ENCODE peak calls at places on chromosomes 2 and 18, in ten cellular contexts. X, I, C, Z, K, T, N, S, M and P are unnamed samples.
A peak's percentile ranks its signal among the peaks of the same experiment; 100 is the strongest.

GRCh38 chr2:136386046-136386445 is 268.1 kb upstream of the CXCR4 start:
- DNase-seq in M (no peak), N (no peak), T (no peak), Z (no peak), K (no peak), S (no peak), X (peak; percentile 25), I (peak; percentile 45), C (no peak), P (no peak)

GRCh38 chr18:31942301-31942998 is 478 bp downstream of the TRAPPC8 start:
- DNase-seq in I (peak; percentile 81), K (peak; percentile 45), S (peak; percentile 60), X (peak; percentile 70), N (peak; percentile 54), C (peak; percentile 58), Z (peak; percentile 72), M (peak; percentile 52), T (peak; percentile 88), P (peak; percentile 67)

GRCh38 chr2:203840816-203841215 is 26.8 kb upstream of the CTLA4 start:
- DNase-seq in K (no peak), M (no peak), C (no peak), X (no peak), T (no peak), I (no peak), N (no peak), S (peak; percentile 7), Z (no peak), P (no peak)

GRCh38 chr2:189013677-189014380 is 39.7 kb downstream of the COL3A1 start:
- DNase-seq in C (no peak), Z (no peak), X (peak; percentile 56), N (peak; percentile 38), T (no peak), K (no peak), S (no peak), I (no peak), M (no peak), P (no peak)

GRCh38 chr2:175143678-175144077 is 24.3 kb downstream of the ATF2 start:
- DNase-seq in M (no peak), I (no peak), Z (no peak), N (no peak), T (no peak), X (no peak), C (no peak), S (no peak), K (no peak), P (no peak)

GRCh38 chr2:145897151-145897550 is 1377.2 kb upstream of the ZEB2 start:
- DNase-seq in T (no peak), S (no peak), M (no peak), K (no peak), Z (no peak), I (no peak), X (no peak), C (no peak), N (no peak), P (no peak)

GRCh38 chr2:45980161-45980852 is 316.9 kb upstream of the EPAS1 start:
- DNase-seq in T (no peak), M (no peak), N (no peak), C (no peak), Z (no peak), S (no peak), X (no peak), K (no peak), I (no peak), P (peak; percentile 24)

GRCh38 chr2:85095094-85095493 is 38.1 kb upstream of the TCF7L1 start:
- DNase-seq in T (no peak), N (peak; percentile 39), C (no peak), K (no peak), X (no peak), S (no peak), I (peak; percentile 48), M (no peak), Z (no peak), P (no peak)

DNA sequence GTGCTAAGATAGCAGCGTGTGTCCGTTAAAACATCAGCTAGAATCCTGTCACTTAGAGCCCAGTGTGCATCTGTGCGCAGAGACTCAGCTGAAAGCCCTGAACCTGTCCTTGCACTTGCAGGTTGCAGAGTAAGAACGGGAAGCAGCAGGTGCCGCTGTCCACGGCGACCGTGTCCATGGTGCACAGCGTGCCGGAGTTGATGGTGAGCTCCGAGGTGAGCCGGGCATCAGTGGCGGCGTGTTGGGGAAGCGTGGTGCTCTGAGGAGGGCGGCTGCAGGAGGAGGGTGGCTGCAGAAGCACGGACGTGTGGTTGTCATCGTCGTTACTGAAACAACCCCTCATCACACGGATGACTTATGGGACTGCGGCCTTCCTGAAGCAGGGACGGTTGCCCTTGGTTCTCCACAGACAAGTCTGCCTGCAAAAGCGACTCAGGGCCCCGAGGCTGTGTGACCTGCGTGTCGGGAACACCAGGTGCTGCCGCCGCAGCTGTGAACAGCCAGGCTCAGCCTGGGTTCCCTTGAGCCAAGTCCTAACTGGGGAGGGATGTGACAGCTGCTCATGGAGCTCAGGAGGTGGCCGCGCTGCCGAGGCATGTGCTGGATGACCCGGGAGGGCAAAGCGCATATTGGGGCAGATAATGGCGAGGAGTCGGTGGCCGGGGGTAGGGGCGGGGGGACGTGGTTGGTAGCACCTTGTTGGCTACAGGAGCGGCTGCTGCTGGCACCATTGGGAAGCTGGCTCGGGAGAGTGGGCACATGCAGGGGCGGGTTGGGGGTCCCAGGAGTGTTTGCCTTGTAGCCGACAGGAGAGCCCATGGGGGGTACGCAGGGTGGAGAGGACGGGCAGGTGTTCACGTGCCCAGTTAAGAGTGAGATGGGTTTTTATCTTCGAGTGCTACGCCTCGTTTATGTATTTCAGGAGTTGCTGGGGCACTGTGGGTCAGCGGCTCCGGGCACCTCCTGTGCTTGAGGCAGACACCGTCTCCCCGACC is 16.6 kb downstream of the CTDP1 start:
- DNase-seq in X (no peak), K (no peak), M (no peak), T (no peak), S (no peak), I (no peak), C (no peak), Z (no peak), N (no peak), P (no peak)
- H3K4me3 ChIP-seq in X (no peak overlapping the region), K (no peak overlapping the region), M (no peak overlapping the region), T (no peak overlapping the region), S (no peak overlapping the region), I (no peak overlapping the region), C (no peak overlapping the region), Z (no peak overlapping the region), N (no peak overlapping the region), P (no peak overlapping the region)

GRCh38 chr2:127512362-127512761 is 13.9 kb downstream of the IWS1 start:
- DNase-seq in K (no peak), I (no peak), N (no peak), M (no peak), S (no peak), X (no peak), T (no peak), Z (no peak), C (no peak), P (no peak)

GRCh38 chr2:127511917-127512316 is 14.4 kb downstream of the IWS1 start:
- DNase-seq in I (no peak), X (no peak), T (no peak), M (no peak), Z (no peak), K (no peak), C (no peak), S (peak; percentile 53), N (no peak), P (no peak)

GRCh38 chr2:127510073-127510472 is 16.2 kb downstream of the IWS1 start:
- DNase-seq in I (no peak), S (no peak), X (no peak), M (no peak), Z (peak; percentile 19), T (no peak), N (no peak), K (no peak), C (no peak), P (no peak)

GRCh38 chr2:127508621-127509034 is 17.7 kb downstream of the IWS1 start:
- DNase-seq in S (no peak), K (peak; percentile 27), X (peak; percentile 99), N (peak; percentile 99), I (peak; percentile 100), C (peak; percentile 66), Z (peak; percentile 75), M (no peak), T (no peak), P (peak; percentile 99)

DNA sequence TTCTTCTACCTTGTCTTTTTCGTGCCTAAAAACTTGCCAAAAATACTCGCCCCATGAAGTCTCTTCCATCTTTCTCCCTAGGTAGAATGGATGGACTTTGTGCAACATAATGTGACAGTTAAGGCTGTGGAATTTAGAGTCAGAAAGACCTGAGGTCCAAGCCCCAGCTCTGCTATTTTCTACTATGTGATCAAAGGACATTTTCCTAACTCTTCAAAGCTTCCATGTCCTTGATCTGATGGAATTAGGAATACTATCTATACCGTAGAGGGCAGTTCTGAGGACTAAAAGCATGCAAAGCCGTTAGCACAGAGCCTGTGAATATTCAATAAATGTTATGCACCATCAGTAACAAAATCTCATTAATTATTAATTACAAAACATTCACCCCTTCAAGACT is 15.2 kb downstream of the IWS1 start:
- DNase-seq in I (no peak), M (no peak), X (no peak), S (no peak), T (no peak), K (no peak), C (no peak), N (no peak), Z (no peak), P (no peak)
- H3K4me1 ChIP-seq in I (peaks cover 58% of the 10 kb centered on the region), M (peaks cover 38% of the 10 kb centered on the region), X (peaks cover 17% of the 10 kb centered on the region), S (peaks cover 3% of the 10 kb centered on the region), T (no peaks in the 10 kb centered on the region), K (peaks cover 19% of the 10 kb centered on the region), C (peaks cover 46% of the 10 kb centered on the region), N (peaks cover 5% of the 10 kb centered on the region), Z (peaks cover 9% of the 10 kb centered on the region), P (peaks cover 16% of the 10 kb centered on the region)

GRCh38 chr2:67516358-67516757 is 119.2 kb downstream of the ETAA1 start:
- DNase-seq in N (no peak), C (no peak), K (no peak), M (no peak), S (no peak), Z (no peak), I (no peak), X (no peak), T (no peak), P (no peak)

GRCh38 chr2:67515021-67515420 is 117.9 kb downstream of the ETAA1 start:
- DNase-seq in I (peak; percentile 28), C (no peak), X (peak; percentile 18), N (no peak), K (no peak), S (no peak), M (no peak), T (no peak), Z (no peak), P (peak; percentile 6)

GRCh38 chr2:67516899-67517530 is 119.9 kb downstream of the ETAA1 start:
- DNase-seq in C (no peak), I (peak; percentile 90), M (no peak), Z (no peak), N (peak; percentile 98), S (no peak), K (no peak), T (no peak), X (peak; percentile 95), P (no peak)

GRCh38 chr2:67515538-67515937 is 118.4 kb downstream of the ETAA1 start:
- DNase-seq in N (no peak), X (no peak), C (no peak), I (no peak), M (no peak), S (no peak), Z (no peak), T (no peak), K (no peak), P (no peak)

DNA sequence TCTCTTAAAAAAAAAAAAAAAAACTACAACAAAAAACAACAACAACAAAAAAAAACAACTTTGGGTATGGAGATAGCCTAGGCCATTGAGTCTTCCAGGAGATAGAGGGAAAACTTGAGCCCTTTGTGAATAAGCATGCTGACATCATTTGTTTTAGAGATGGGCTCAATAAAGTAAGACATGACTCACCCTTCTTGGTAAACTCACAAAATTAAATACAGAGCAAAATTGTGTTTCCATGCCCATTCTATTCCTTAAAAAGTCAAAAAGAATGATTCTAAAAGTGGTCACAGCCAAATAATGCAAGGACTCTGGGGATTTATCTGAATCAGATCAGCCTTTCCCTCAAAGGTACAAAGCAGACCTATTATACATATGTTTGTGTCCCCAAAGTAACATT is 117.4 kb downstream of the ETAA1 start:
- DNase-seq in M (no peak), K (no peak), Z (no peak), S (no peak), N (peak; percentile 94), I (peak; percentile 68), C (no peak), X (peak; percentile 49), T (no peak), P (no peak)
- H3K4me2 ChIP-seq in M (no peak overlapping the region), K (no peak overlapping the region), Z (no peak overlapping the region), S (no peak overlapping the region), N (peak overlapping the region; percentile 81), I (peak overlapping the region; percentile 43), C (peak overlapping the region; percentile 20), X (peak overlapping the region; percentile 1), T (no peak overlapping the region), P (no peak overlapping the region)

DNA sequence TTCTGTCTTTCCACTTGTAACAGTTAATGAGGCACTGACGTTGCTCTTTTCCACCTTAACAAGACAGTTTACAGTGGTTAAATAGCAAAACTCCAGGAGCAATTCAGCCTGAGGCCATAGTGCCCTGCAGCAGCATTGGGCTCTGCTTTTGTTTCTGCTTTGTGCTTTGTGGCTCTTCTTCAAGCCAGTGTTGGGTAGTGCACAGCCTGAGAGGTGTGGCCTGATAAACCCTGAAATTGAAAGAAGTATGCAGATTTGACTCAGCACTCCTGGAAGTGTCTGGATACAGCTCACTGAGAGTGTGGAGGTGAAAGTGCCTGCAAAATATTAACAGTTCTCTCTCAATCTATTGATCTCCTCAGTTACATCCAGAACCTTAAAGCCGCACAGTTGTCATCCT is 63.0 kb downstream of the STK25 start:
- DNase-seq in T (no peak), N (no peak), S (no peak), X (no peak), Z (no peak), K (no peak), I (no peak), M (no peak), C (no peak), P (peak; percentile 4)
- H3K4me3 ChIP-seq in T (no peak overlapping the region), N (no peak overlapping the region), S (no peak overlapping the region), X (no peak overlapping the region), Z (no peak overlapping the region), K (no peak overlapping the region), I (no peak overlapping the region), M (no peak overlapping the region), C (no peak overlapping the region), P (no peak overlapping the region)